ENCODE peak calls at places on chromosomes 16 and 17, in seven cellular contexts. B is psoas muscle, D is WERI-Rb-1, Z is fibroblast of lung, Y is AG04449, P is Peyer's patch, J is A549. T is an unnamed sample.

GRCh38 chr16:66728804-66729203 is 22.6 kb downstream of the DYNC1LI2 start:
- DNase-seq in B (no peak), D (no peak), Z (no peak), Y (no peak), P (no peak), J (no peak), T (no peak)

GRCh38 chr16:27973678-27974077 is 89.8 kb downstream of the GSG1L start:
- DNase-seq in B (no peak), D (peak; percentile 45), Z (no peak), Y (no peak), P (peak; percentile 23), J (no peak), T (no peak)

GRCh38 chr17:35665662-35666061 is 65.8 kb upstream of the RASL10B start:
- DNase-seq in B (no peak), D (no peak), Z (no peak), Y (no peak), P (no peak), J (no peak), T (no peak)

GRCh38 chr16:23232806-23233205 is 50.3 kb downstream of the SCNN1G start:
- DNase-seq in B (no peak), D (no peak), Z (no peak), Y (no peak), P (no peak), J (no peak), T (no peak)

GRCh38 chr16:54867302-54867832 is 63.3 kb upstream of the IRX5 start:
- DNase-seq in B (no peak), D (no peak), Z (no peak), Y (no peak), P (no peak), J (no peak), T (no peak)

GRCh38 chr17:68519911-68520310 is 7.7 kb downstream of the PRKAR1A start:
- DNase-seq in B (peak; percentile 64), D (no peak), Z (peak; percentile 29), Y (no peak), P (no peak), J (no peak), T (no peak)

GRCh38 chr17:80970762-80971703 is 20.6 kb upstream of the CHMP6 start:
- DNase-seq in B (peak; percentile 54), D (no peak), Z (peak; percentile 11), Y (no peak), P (no peak), J (no peak), T (no peak)

GRCh38 chr17:10261098-10261497 is 62.7 kb upstream of the GAS7 start:
- DNase-seq in B (no peak), D (no peak), Z (no peak), Y (no peak), P (no peak), J (no peak), T (no peak)

GRCh38 chr16:80938035-80938927 is 68.4 kb downstream of the CMC2 start:
- DNase-seq in B (peak; percentile 63), D (no peak), Z (peak; percentile 100), Y (peak; percentile 99), P (peak; percentile 50), J (peak; percentile 50), T (peak; percentile 98)

GRCh38 chr17:40347319-40348135 is 17.0 kb downstream of the GJD3 start:
- DNase-seq in B (no peak), D (no peak), Z (no peak), Y (no peak), P (no peak), J (no peak), T (no peak)

GRCh38 chr16:11384184-11384955 is 39.1 kb downstream of the RMI2 start:
- DNase-seq in B (no peak), D (no peak), Z (no peak), Y (no peak), P (no peak), J (no peak), T (no peak)

GRCh38 chr17:14299261-14300093 is 1.4 kb upstream of the HS3ST3B1 start:
- DNase-seq in B (no peak), D (no peak), Z (peak; percentile 63), Y (no peak), P (peak; percentile 62), J (no peak), T (peak; percentile 66)

GRCh38 chr17:1010586-1010985 is 13.7 kb downstream of the TIMM22 start:
- DNase-seq in B (peak; percentile 49), D (no peak), Z (no peak), Y (no peak), P (no peak), J (no peak), T (no peak)

GRCh38 chr16:68548947-68549346 is 9.9 kb downstream of the ZFP90 start:
- DNase-seq in B (no peak), D (no peak), Z (peak; percentile 16), Y (no peak), P (no peak), J (no peak), T (no peak)

GRCh38 chr17:28320215-28321061 is 1.4 kb downstream of the TMEM97 start:
- DNase-seq in B (no peak), D (no peak), Z (no peak), Y (no peak), P (no peak), J (no peak), T (no peak)

GRCh38 chr16:14181371-14182050 is 110.4 kb downstream of the MRTFB start:
- DNase-seq in B (no peak), D (no peak), Z (peak; percentile 82), Y (peak; percentile 81), P (no peak), J (peak; percentile 75), T (peak; percentile 61)

GRCh38 chr17:29091591-29092291 is 48.8 kb downstream of the PIPOX start:
- DNase-seq in B (no peak), D (peak; percentile 52), Z (no peak), Y (no peak), P (no peak), J (no peak), T (no peak)

GRCh38 chr16:4293822-4294457 is 21.1 kb upstream of the TFAP4 start:
- DNase-seq in B (peak; percentile 80), D (peak; percentile 52), Z (peak; percentile 87), Y (no peak), P (no peak), J (peak; percentile 70), T (peak; percentile 81)

GRCh38 chr16:71542377-71542776 is 16.2 kb downstream of the CHST4 start:
- DNase-seq in B (no peak), D (peak; percentile 85), Z (no peak), Y (no peak), P (peak; percentile 82), J (peak; percentile 61), T (no peak)

GRCh38 chr16:11179569-11179968 is 76.4 kb downstream of the SOCS1 start:
- DNase-seq in B (no peak), D (no peak), Z (no peak), Y (no peak), P (no peak), J (no peak), T (no peak)

GRCh38 chr16:57113042-57113453 is 20.7 kb downstream of the CPNE2 start:
- DNase-seq in B (no peak), D (no peak), Z (peak; percentile 77), Y (no peak), P (no peak), J (no peak), T (peak; percentile 65)

DNA sequence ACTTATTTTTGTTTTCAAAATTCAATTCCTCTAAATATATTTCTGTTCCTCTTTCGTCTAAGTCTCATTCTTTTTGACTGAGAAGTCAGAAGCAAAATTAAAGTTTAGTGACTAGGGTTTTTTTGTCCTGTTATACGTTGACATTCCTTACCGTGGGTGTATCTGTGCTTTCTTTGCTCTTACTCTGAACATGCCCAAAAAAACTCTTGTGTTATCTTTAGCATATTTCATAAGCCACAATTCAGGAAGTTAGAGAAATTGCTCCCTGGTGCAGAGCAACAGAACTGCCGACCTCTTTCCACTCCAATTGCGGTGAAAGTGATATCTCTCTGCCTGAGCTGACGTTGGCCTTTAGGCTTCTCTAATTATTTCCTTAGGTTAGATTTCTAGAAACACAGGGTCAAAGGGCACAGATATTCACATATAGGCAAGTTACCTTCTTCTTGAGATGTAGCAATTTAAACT is 65.7 kb downstream of the CENPV start:
- DNase-seq in B (no peak), D (no peak), Z (peak; percentile 91), Y (peak; percentile 77), P (peak; percentile 56), J (peak; percentile 60), T (peak; percentile 85)
- TF ChIP-seq CTCF in B (no peak), D (no peak), Z (no peak), Y (no peak), P (no peak), J (no peak), T (no peak)

DNA sequence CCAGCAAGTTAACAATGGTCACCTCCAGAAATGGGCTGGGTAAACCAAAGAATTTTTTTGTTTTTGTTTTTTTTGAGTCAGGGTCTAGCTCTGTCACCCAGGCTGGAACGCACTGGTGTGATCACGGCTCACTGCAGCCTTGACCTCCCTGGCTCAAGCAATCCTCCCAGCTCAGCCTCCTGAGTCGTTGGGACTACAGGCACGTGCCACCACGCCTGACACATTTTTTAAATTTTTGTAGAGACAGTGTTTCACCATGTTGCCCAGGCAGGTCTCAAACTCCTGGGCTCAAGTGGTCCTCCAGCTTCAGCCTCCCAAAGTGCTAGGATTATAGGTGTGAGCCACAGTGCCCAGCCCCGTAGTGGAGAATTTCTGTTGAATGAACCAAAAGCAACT is 1.7 kb downstream of the SPSB3 start:
- DNase-seq in B (no peak), D (no peak), Z (no peak), Y (no peak), P (no peak), J (no peak), T (no peak)
- H3K4me3 ChIP-seq in B (peak overlapping the region; percentile 86), D (no peak overlapping the region), Z (no peak overlapping the region), Y (peak overlapping the region; percentile 76), P (no peak overlapping the region), J (no peak overlapping the region), T (no peak overlapping the region)

GRCh38 chr16:29124828-29125227 is 140.0 kb downstream of the LAT start:
- DNase-seq in B (no peak), D (no peak), Z (no peak), Y (no peak), P (no peak), J (no peak), T (no peak)

GRCh38 chr16:29126057-29126494 is 141.2 kb downstream of the LAT start:
- DNase-seq in B (no peak), D (no peak), Z (no peak), Y (no peak), P (no peak), J (no peak), T (no peak)

GRCh38 chr16:29126621-29127020 is 141.8 kb downstream of the LAT start:
- DNase-seq in B (no peak), D (no peak), Z (no peak), Y (no peak), P (no peak), J (no peak), T (no peak)
- TF ChIP-seq CTCF in B (no peak), D (no peak), Z (no peak), Y (no peak), P (no peak), J (no peak), T (no peak)

GRCh38 chr16:64440421-64440831 is 681.4 kb downstream of the CDH11 start:
- DNase-seq in B (peak; percentile 39), D (no peak), Z (peak; percentile 99), Y (peak; percentile 95), P (no peak), J (peak; percentile 32), T (peak; percentile 97)

GRCh38 chr16:64434526-64435069 is 687.3 kb downstream of the CDH11 start:
- DNase-seq in B (no peak), D (no peak), Z (no peak), Y (no peak), P (no peak), J (no peak), T (no peak)

GRCh38 chr16:64440005-64440404 is 681.9 kb downstream of the CDH11 start:
- DNase-seq in B (no peak), D (no peak), Z (no peak), Y (no peak), P (no peak), J (no peak), T (no peak)

GRCh38 chr16:64437706-64438329 is 684.0 kb downstream of the CDH11 start:
- DNase-seq in B (no peak), D (no peak), Z (no peak), Y (no peak), P (no peak), J (no peak), T (no peak)
- H3K4me3 ChIP-seq in B (no peak overlapping the region), D (no peak overlapping the region), Z (no peak overlapping the region), Y (no peak overlapping the region), P (no peak overlapping the region), J (no peak overlapping the region), T (no peak overlapping the region)

T was measured in astrocyte of the spinal cord.